ENCODE peak calls at places on chromosomes 2 and 18, in nine cellular contexts. One of them, this sample, is unnamed.

GRCh38 chr18:6948238-6948637 is 169.4 kb downstream of the LAMA1 start:
- DNase-seq in EL: no peak
- DNase-seq in T-helper 2 cell: no peak
- DNase-seq in NCI-H2081: no peak
- DNase-seq in CD8-positive, alpha-beta T cell: no peak
- DNase-seq in AG08395: no peak
- DNase-seq in endothelial cell: no peak
- DNase-seq in hippocampal formation: no peak
- DNase-seq in stimulated activated CD4-positive, alpha-beta T cell treated with anti-CD3 and anti-CD28 coated beads, TNF-alpha, amount 100 ng/mL, for 1 hour: no peak
- DNase-seq in this sample: no peak

GRCh38 chr18:55442561-55442960 is 145.4 kb downstream of the TCF4 start:
- DNase-seq in NCI-H2081: no peak
- DNase-seq in CD8-positive, alpha-beta T cell: no peak
- DNase-seq in EL: no peak
- DNase-seq in hippocampal formation: no peak
- DNase-seq in endothelial cell: no peak
- DNase-seq in stimulated activated CD4-positive, alpha-beta T cell treated with anti-CD3 and anti-CD28 coated beads, TNF-alpha, amount 100 ng/mL, for 1 hour: no peak
- DNase-seq in T-helper 2 cell: no peak
- DNase-seq in AG08395: no peak
- DNase-seq in this sample: no peak

GRCh38 chr2:180947208-180947689 is 33.2 kb upstream of the UBE2E3 start:
- DNase-seq in endothelial cell: no peak
- DNase-seq in EL: no peak
- DNase-seq in CD8-positive, alpha-beta T cell: no peak
- DNase-seq in NCI-H2081: no peak
- DNase-seq in T-helper 2 cell: no peak
- DNase-seq in hippocampal formation: no peak
- DNase-seq in stimulated activated CD4-positive, alpha-beta T cell treated with anti-CD3 and anti-CD28 coated beads, TNF-alpha, amount 100 ng/mL, for 1 hour: no peak
- DNase-seq in AG08395: no peak
- DNase-seq in this sample: no peak

GRCh38 chr2:226855766-226856165 is 19.9 kb downstream of the RHBDD1 start:
- DNase-seq in stimulated activated CD4-positive, alpha-beta T cell treated with anti-CD3 and anti-CD28 coated beads, TNF-alpha, amount 100 ng/mL, for 1 hour: no peak
- DNase-seq in hippocampal formation: no peak
- DNase-seq in AG08395: no peak
- DNase-seq in NCI-H2081: no peak
- DNase-seq in T-helper 2 cell: no peak
- DNase-seq in endothelial cell: no peak
- DNase-seq in EL: no peak
- DNase-seq in CD8-positive, alpha-beta T cell: no peak
- DNase-seq in this sample: no peak

GRCh38 chr18:64110692-64111480 is 38.0 kb downstream of the LINC00305 start:
- DNase-seq in endothelial cell: no peak
- DNase-seq in CD8-positive, alpha-beta T cell: no peak
- DNase-seq in T-helper 2 cell: no peak
- DNase-seq in AG08395: no peak
- DNase-seq in stimulated activated CD4-positive, alpha-beta T cell treated with anti-CD3 and anti-CD28 coated beads, TNF-alpha, amount 100 ng/mL, for 1 hour: no peak
- DNase-seq in hippocampal formation: no peak
- DNase-seq in EL: peak; percentile 3
- DNase-seq in NCI-H2081: no peak
- DNase-seq in this sample: no peak

GRCh38 chr2:138476940-138477339 is 24.6 kb upstream of the SPOPL start:
- DNase-seq in T-helper 2 cell: no peak
- DNase-seq in AG08395: no peak
- DNase-seq in hippocampal formation: no peak
- DNase-seq in CD8-positive, alpha-beta T cell: no peak
- DNase-seq in endothelial cell: no peak
- DNase-seq in stimulated activated CD4-positive, alpha-beta T cell treated with anti-CD3 and anti-CD28 coated beads, TNF-alpha, amount 100 ng/mL, for 1 hour: no peak
- DNase-seq in EL: no peak
- DNase-seq in NCI-H2081: no peak
- DNase-seq in this sample: no peak

GRCh38 chr2:217922101-217923006 is 80.4 kb downstream of the TNS1 start:
- DNase-seq in EL: no peak
- DNase-seq in hippocampal formation: no peak
- DNase-seq in stimulated activated CD4-positive, alpha-beta T cell treated with anti-CD3 and anti-CD28 coated beads, TNF-alpha, amount 100 ng/mL, for 1 hour: no peak
- DNase-seq in CD8-positive, alpha-beta T cell: no peak
- DNase-seq in T-helper 2 cell: no peak
- DNase-seq in endothelial cell: no peak
- DNase-seq in AG08395: no peak
- DNase-seq in NCI-H2081: no peak
- DNase-seq in this sample: no peak

GRCh38 chr2:28399946-28400345 is 7.3 kb downstream of the FOSL2 start:
- DNase-seq in AG08395: no peak
- DNase-seq in stimulated activated CD4-positive, alpha-beta T cell treated with anti-CD3 and anti-CD28 coated beads, TNF-alpha, amount 100 ng/mL, for 1 hour: no peak
- DNase-seq in NCI-H2081: no peak
- DNase-seq in EL: no peak
- DNase-seq in hippocampal formation: no peak
- DNase-seq in T-helper 2 cell: no peak
- DNase-seq in endothelial cell: no peak
- DNase-seq in CD8-positive, alpha-beta T cell: no peak
- DNase-seq in this sample: no peak

This sample was measured in activated CD4-positive, alpha-beta T cell treated with anti-CD3 and anti-CD28 coated beads, Interleukin-2, amount 50 U/mL, for 24 hours.